ENCODE peak calls at places on chromosomes 16 and 17, in five cellular contexts. C, N, M, Q and R are unnamed samples.

GRCh38 chr17:79792984-79793923 is 3.6 kb downstream of the CBX8 start:
- DNase-seq in M (peak; percentile 76), Q (no peak), C (no peak), N (peak; percentile 60), R (peak; percentile 92)

GRCh38 chr16:55368205-55368604 is 44.2 kb downstream of the IRX6 start:
- DNase-seq in Q (no peak), M (no peak), N (no peak), C (peak; percentile 33), R (no peak)

GRCh38 chr16:58187092-58187491 is 10.8 kb downstream of the CSNK2A2 start:
- DNase-seq in M (no peak), N (peak; percentile 19), Q (no peak), C (no peak), R (no peak)

GRCh38 chr16:50202926-50203624 is 50.0 kb downstream of the TENT4B start:
- DNase-seq in N (peak; percentile 93), Q (no peak), M (peak; percentile 81), C (no peak), R (peak; percentile 96)

GRCh38 chr16:2015117-2015946 is 4.3 kb upstream of the NPW start:
- DNase-seq in C (no peak), Q (no peak), M (peak; percentile 63), N (no peak), R (peak; percentile 95)

GRCh38 chr17:46911311-46911710 is 11.6 kb upstream of the GOSR2 start:
- DNase-seq in N (no peak), Q (no peak), M (no peak), C (no peak), R (no peak)

GRCh38 chr16:4392382-4393242 is 21.0 kb downstream of the VASN start:
- DNase-seq in N (peak; percentile 83), C (no peak), Q (peak; percentile 94), M (peak; percentile 82), R (peak; percentile 87)

GRCh38 chr17:73973881-73974409 is 229.5 kb upstream of the RPL38 start:
- DNase-seq in M (no peak), C (no peak), N (no peak), Q (peak; percentile 83), R (peak; percentile 1)

GRCh38 chr17:82001657-82002056 is 21.0 kb downstream of the CENPX start:
- DNase-seq in C (no peak), Q (no peak), N (no peak), M (no peak), R (no peak)

GRCh38 chr16:55328611-55329569 is 4.9 kb downstream of the IRX6 start:
- DNase-seq in Q (no peak), N (no peak), C (no peak), M (no peak), R (no peak)

GRCh38 chr16:75088226-75088625 is 28.4 kb downstream of the LDHD start:
- DNase-seq in M (no peak), N (peak; percentile 32), C (no peak), Q (no peak), R (no peak)

GRCh38 chr16:19884021-19884485 is 595 bp downstream of the GPRC5B start:
- DNase-seq in M (peak; percentile 55), C (no peak), N (no peak), Q (peak; percentile 16), R (no peak)

GRCh38 chr16:63066552-63066951 is 1030.3 kb upstream of the CDH8 start:
- DNase-seq in N (no peak), M (no peak), C (no peak), Q (no peak), R (no peak)

GRCh38 chr17:72392056-72393010 is 271.5 kb downstream of the SOX9 start:
- DNase-seq in M (no peak), C (no peak), N (peak; percentile 75), Q (no peak), R (peak; percentile 92)

GRCh38 chr17:71741836-71742235 is 379.0 kb upstream of the SOX9 start:
- DNase-seq in C (no peak), N (no peak), Q (no peak), M (no peak), R (no peak)

GRCh38 chr17:47739150-47739549 is 6.1 kb downstream of the TBX21 start:
- DNase-seq in M (no peak), Q (no peak), N (no peak), C (no peak), R (no peak)

GRCh38 chr17:32746698-32747097 is 130.2 kb downstream of the MYO1D start:
- DNase-seq in M (no peak), C (no peak), N (peak; percentile 62), Q (no peak), R (peak; percentile 66)

GRCh38 chr16:88690341-88691128 is 4.2 kb upstream of the SNAI3 start:
- DNase-seq in M (no peak), Q (no peak), N (no peak), C (no peak), R (no peak)

GRCh38 chr16:11114366-11115164 is 141.4 kb downstream of the SOCS1 start:
- DNase-seq in Q (no peak), M (no peak), C (peak; percentile 82), N (no peak), R (no peak)

GRCh38 chr17:42251115-42251514 is 25.1 kb downstream of the STAT5B start:
- DNase-seq in M (no peak), N (peak; percentile 69), Q (no peak), C (no peak), R (peak; percentile 74)

GRCh38 chr16:85057212-85057889 is 29.8 kb downstream of the KIAA0513 start:
- DNase-seq in Q (no peak), C (no peak), M (peak; percentile 40), N (no peak), R (no peak)

GRCh38 chr16:67092227-67092626 is 17.5 kb upstream of the PHAF1 start:
- DNase-seq in Q (no peak), N (peak; percentile 42), C (no peak), M (no peak), R (peak; percentile 85)

GRCh38 chr16:61579195-61579594 is 457.0 kb downstream of the CDH8 start:
- DNase-seq in C (no peak), Q (no peak), M (no peak), N (no peak), R (no peak)

GRCh38 chr17:79943354-79944241 is 92.1 kb downstream of the TBC1D16 start:
- DNase-seq in Q (peak; percentile 5), C (no peak), N (no peak), M (no peak), R (no peak)

GRCh38 chr17:57468932-57469775 is 212.8 kb downstream of the MSI2 start:
- DNase-seq in C (no peak), M (no peak), Q (no peak), N (no peak), R (no peak)

GRCh38 chr17:59753522-59754467 is 46.3 kb downstream of the VMP1 start:
- DNase-seq in C (peak; percentile 36), M (peak; percentile 90), N (peak; percentile 93), Q (peak; percentile 12), R (peak; percentile 94)

GRCh38 chr16:48862087-48862532 is 252.1 kb upstream of the N4BP1 start:
- DNase-seq in C (no peak), M (peak; percentile 32), Q (no peak), N (no peak), R (peak; percentile 56)
- TF ChIP-seq CTCF in C (no peak), M (no peak), Q (no peak), N (no peak), R (peak; percentile 9)

GRCh38 chr17:68533887-68534700 is 21.9 kb downstream of the PRKAR1A start:
- DNase-seq in Q (no peak), C (no peak), N (peak; percentile 54), M (no peak), R (peak; percentile 64)
- TF ChIP-seq CTCF in Q (peak; percentile 21), C (no peak), N (peak; percentile 25), M (peak; percentile 44), R (peak; percentile 51)

DNA sequence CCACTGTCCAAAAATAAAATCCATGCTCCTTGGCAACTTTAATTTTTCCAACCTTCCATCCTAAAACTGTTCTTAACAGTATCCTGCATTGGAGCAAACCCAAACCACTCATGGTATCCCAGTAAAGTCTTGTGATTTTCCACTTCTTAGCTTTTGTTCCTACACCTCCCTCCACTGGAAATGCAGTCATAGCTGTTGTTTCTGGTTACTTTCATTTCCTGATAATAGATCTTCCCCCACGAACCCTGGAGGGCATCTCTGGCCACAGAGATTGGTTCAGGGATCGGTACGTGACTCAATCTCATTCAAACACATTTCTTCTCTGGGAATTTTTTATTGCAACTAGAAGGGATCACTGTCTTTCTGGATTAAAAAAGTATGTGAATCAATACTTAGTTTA is 276.0 kb downstream of the GRIN2A start:
- DNase-seq in Q (no peak), C (no peak), M (no peak), N (no peak), R (no peak)
- TF ChIP-seq CTCF in Q (no peak), C (no peak), M (no peak), N (no peak), R (no peak)

GRCh38 chr17:45262516-45263476 is 902 bp upstream of the SPATA32 start:
- DNase-seq in N (peak; percentile 52), C (no peak), M (no peak), Q (no peak), R (peak; percentile 34)
- TF ChIP-seq CTCF in N (no peak), C (no peak), M (no peak), Q (no peak), R (no peak)

GRCh38 chr16:30406911-30407793 is at the start of gene ZNF771:
- DNase-seq in M (peak; percentile 96), C (peak; percentile 83), N (peak; percentile 90), Q (peak; percentile 98), R (peak; percentile 84)
- TF ChIP-seq CTCF in M (no peak), C (no peak), N (no peak), Q (no peak), R (no peak)

DNA sequence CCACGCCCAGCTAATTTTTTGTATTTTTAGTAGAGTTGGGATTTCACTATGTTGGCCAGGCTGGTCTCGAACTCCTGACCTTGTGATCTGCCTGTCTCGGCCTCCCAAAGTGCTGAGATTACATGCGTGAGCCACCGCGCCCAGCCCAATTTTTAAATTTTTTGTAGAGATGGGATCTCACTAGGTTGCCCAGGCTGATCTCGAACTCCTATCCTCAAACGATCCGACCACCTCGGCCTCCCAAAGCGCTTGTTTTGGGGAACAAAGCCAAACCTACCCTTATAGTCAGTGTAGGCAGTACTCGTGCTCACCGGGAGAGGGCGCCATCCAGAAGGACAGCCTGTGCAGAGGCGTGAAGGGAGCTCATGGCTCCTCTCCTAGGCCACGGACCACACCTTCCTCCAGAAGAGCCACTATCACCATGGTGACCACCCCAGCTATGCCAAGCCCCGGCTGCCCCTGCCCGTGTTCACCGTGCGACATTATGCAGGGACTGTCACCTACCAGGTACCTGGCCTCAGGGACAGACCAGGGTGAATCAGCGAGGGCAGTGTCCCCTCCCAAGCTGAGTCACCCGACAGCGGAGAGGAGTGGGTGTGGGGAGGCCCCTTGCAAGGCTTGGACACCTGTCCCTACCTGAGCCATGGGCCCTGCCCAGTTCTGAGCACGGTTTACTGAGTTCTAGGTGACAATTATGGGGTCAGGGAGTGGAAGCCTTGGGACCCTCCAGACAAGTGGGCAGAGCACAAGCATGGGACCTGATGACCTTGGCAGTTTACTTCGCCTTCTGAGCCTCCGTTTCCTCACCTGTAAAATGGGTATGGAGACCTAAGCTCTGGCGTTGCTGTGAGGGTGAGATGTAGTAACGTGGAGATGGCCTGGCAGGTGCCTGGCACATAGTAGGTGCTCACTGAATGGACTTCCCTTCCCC is 13.7 kb downstream of the MYO15B start:
- DNase-seq in N (peak; percentile 35), Q (peak; percentile 73), M (peak; percentile 66), C (no peak), R (peak; percentile 29)
- TF ChIP-seq CTCF in N (peak; percentile 80), Q (peak; percentile 85), M (peak; percentile 62), C (peak; percentile 90), R (peak; percentile 78)